ENCODE peak calls at places on chromosomes 16 and 17, in five cellular contexts. G is neural crest cell; E is central memory CD4-positive, alpha-beta T cell; V is B cell; X is MG63. F is an unnamed sample.

GRCh38 chr17:10318540-10318939 is 54.3 kb downstream of the MYH13 start:
- DNase-seq in G (no peak), E (no peak), V (no peak), X (no peak), F (no peak)

GRCh38 chr17:44004077-44004760 is at the start of gene NAGS:
- DNase-seq in G (no peak), E (no peak), V (peak), X (no peak), F (no peak)

GRCh38 chr17:41689497-41690299 is 1.0 kb downstream of the EIF1 start:
- DNase-seq in G (peak), E (peak), V (peak), X (peak), F (peak)

GRCh38 chr16:56614549-56614991 is 6.2 kb downstream of the MT2A start:
- DNase-seq in G (no peak), E (no peak), V (no peak), X (no peak), F (peak)

GRCh38 chr16:17515421-17516210 is 44.9 kb upstream of the XYLT1 start:
- DNase-seq in G (no peak), E (no peak), V (no peak), X (peak), F (no peak)

GRCh38 chr16:10078541-10078949 is 103.7 kb downstream of the GRIN2A start:
- DNase-seq in G (peak), E (no peak), V (no peak), X (no peak), F (no peak)

GRCh38 chr17:14019186-14019956 is 49.9 kb upstream of the COX10 start:
- DNase-seq in G (no peak), E (no peak), V (no peak), X (peak), F (peak)

GRCh38 chr16:10250137-10250850 is 68.1 kb upstream of the GRIN2A start:
- DNase-seq in G (no peak), E (no peak), V (no peak), X (no peak), F (no peak)

GRCh38 chr16:4391635-4392381 is 20.2 kb downstream of the VASN start:
- DNase-seq in G (no peak), E (no peak), V (no peak), X (no peak), F (no peak)

GRCh38 chr17:31722251-31723056 is 136.6 kb downstream of the COPRS start:
- DNase-seq in G (no peak), E (no peak), V (no peak), X (peak), F (no peak)

F was measured in activated naive CD8-positive, alpha-beta T cell treated with anti-CD3 and anti-CD28 coated beads, Interleukin-2, amount 50 U/mL, for 24 hours.